ENCODE peak calls at places on chromosomes 2 and 18, in eight cellular contexts. I, W, D, G, Q, Y, J and E are unnamed samples.

GRCh38 chr2:97702731-97703470 is 10.5 kb upstream of the ZAP70 start:
- DNase-seq in I (no peak), W (no peak), D (no peak), G (no peak), Q (no peak), Y (no peak), J (no peak), E (no peak)

GRCh38 chr2:241822264-241822623 is 13.3 kb downstream of the NEU4 start:
- DNase-seq in I (no peak), W (no peak), D (no peak), G (no peak), Q (no peak), Y (no peak), J (no peak), E (no peak)

GRCh38 chr2:72788756-72789155 is 37.1 kb downstream of the EXOC6B start:
- DNase-seq in I (no peak), W (no peak), D (no peak), G (peak; percentile 67), Q (no peak), Y (peak; percentile 83), J (no peak), E (no peak)

GRCh38 chr18:31946305-31947046 is 3.5 kb upstream of the TRAPPC8 start:
- DNase-seq in I (no peak), W (no peak), D (no peak), G (no peak), Q (no peak), Y (no peak), J (no peak), E (no peak)

GRCh38 chr2:156933580-156934225 is 323.8 kb upstream of the GALNT5 start:
- DNase-seq in I (no peak), W (no peak), D (no peak), G (no peak), Q (no peak), Y (no peak), J (no peak), E (no peak)

GRCh38 chr2:235856151-235856819 is 311.9 kb downstream of the GBX2 start:
- DNase-seq in I (no peak), W (no peak), D (no peak), G (no peak), Q (no peak), Y (peak; percentile 18), J (no peak), E (no peak)

GRCh38 chr18:61817086-61817485 is 75.7 kb downstream of the RNF152 start:
- DNase-seq in I (no peak), W (no peak), D (no peak), G (no peak), Q (no peak), Y (peak; percentile 53), J (no peak), E (no peak)

GRCh38 chr2:108363048-108363899 is 14.5 kb upstream of the SULT1C4 start:
- DNase-seq in I (no peak), W (no peak), D (no peak), G (no peak), Q (no peak), Y (no peak), J (no peak), E (no peak)

GRCh38 chr2:45316576-45317338 is 294.3 kb downstream of the SRBD1 start:
- DNase-seq in I (no peak), W (no peak), D (no peak), G (no peak), Q (no peak), Y (no peak), J (no peak), E (no peak)

GRCh38 chr2:152251811-152252210 is 76.2 kb upstream of the STAM2 start:
- DNase-seq in I (no peak), W (no peak), D (no peak), G (no peak), Q (no peak), Y (no peak), J (no peak), E (no peak)

GRCh38 chr2:170013802-170014551 is 164.0 kb upstream of the MYO3B start:
- DNase-seq in I (no peak), W (no peak), D (no peak), G (no peak), Q (peak; percentile 66), Y (no peak), J (no peak), E (peak; percentile 43)

GRCh38 chr2:103232882-103233281 is 471.1 kb downstream of the TMEM182 start:
- DNase-seq in I (no peak), W (no peak), D (no peak), G (no peak), Q (no peak), Y (no peak), J (no peak), E (no peak)

GRCh38 chr18:77101410-77102245 is 31.0 kb downstream of the MBP start:
- DNase-seq in I (peak; percentile 28), W (peak; percentile 99), D (no peak), G (peak; percentile 93), Q (no peak), Y (peak; percentile 98), J (no peak), E (no peak)

GRCh38 chr2:234963785-234964615 is 12.2 kb downstream of the SH3BP4 start:
- DNase-seq in I (no peak), W (peak; percentile 62), D (no peak), G (peak; percentile 88), Q (no peak), Y (no peak), J (no peak), E (no peak)

GRCh38 chr18:48764452-48764851 is 186.3 kb downstream of the SMAD7 start:
- DNase-seq in I (no peak), W (no peak), D (no peak), G (no peak), Q (no peak), Y (no peak), J (no peak), E (no peak)

GRCh38 chr2:205700331-205701132 is 18.2 kb downstream of the NRP2 start:
- DNase-seq in I (no peak), W (peak; percentile 59), D (no peak), G (peak; percentile 76), Q (no peak), Y (peak; percentile 81), J (no peak), E (no peak)

GRCh38 chr2:202278036-202278760 is 12.6 kb downstream of the NOP58 start:
- DNase-seq in I (no peak), W (peak; percentile 32), D (no peak), G (peak; percentile 71), Q (no peak), Y (peak; percentile 66), J (no peak), E (no peak)

GRCh38 chr2:156155319-156155718 is 177.2 kb downstream of the NR4A2 start:
- DNase-seq in I (no peak), W (no peak), D (no peak), G (no peak), Q (no peak), Y (no peak), J (no peak), E (no peak)

GRCh38 chr2:134181219-134181618 is 72.7 kb upstream of the MGAT5 start:
- DNase-seq in I (peak; percentile 37), W (peak; percentile 77), D (no peak), G (no peak), Q (no peak), Y (no peak), J (no peak), E (no peak)

GRCh38 chr2:49490710-49491109 is 336.4 kb upstream of the FSHR start:
- DNase-seq in I (no peak), W (no peak), D (no peak), G (no peak), Q (peak; percentile 62), Y (no peak), J (no peak), E (peak; percentile 48)
- TF ChIP-seq CTCF in I (no peak), W (peak; percentile 41), D (no peak), G (no peak), Q (peak; percentile 64), Y (peak; percentile 24), J (peak; percentile 86), E (peak; percentile 55)

GRCh38 chr2:62189196-62189595 is 6.7 kb upstream of the B3GNT2 start:
- DNase-seq in I (no peak), W (no peak), D (no peak), G (no peak), Q (no peak), Y (no peak), J (no peak), E (no peak)
- TF ChIP-seq CTCF in I (no peak), W (no peak), D (no peak), G (no peak), Q (no peak), Y (no peak), J (no peak), E (no peak)

DNA sequence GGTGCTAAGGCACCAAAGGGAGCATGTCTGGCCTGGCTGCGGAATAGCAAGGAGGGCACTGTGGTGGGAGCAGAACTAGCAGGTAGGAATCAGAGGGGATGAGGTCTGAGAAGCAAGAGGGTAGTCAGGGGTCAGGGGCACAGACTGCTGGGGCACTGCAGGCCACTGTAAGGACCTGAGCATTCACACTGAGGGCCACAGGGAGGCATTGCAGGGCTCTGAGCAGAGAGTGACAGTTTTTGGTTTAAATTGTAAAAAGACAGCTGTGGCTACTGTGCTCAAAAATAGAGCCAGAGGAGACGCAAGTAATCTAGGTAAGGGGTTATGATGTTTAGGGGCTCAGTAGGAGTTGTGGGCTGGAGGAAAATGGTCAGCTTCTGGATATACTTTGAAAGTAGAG is 41.5 kb downstream of the ARHGAP25 start:
- DNase-seq in I (no peak), W (no peak), D (no peak), G (no peak), Q (no peak), Y (no peak), J (no peak), E (no peak)
- TF ChIP-seq CTCF in I (peak; percentile 27), W (peak; percentile 28), D (no peak), G (no peak), Q (no peak), Y (no peak), J (no peak), E (no peak)

GRCh38 chr2:25043241-25043867 is 1.5 kb downstream of the EFR3B start:
- DNase-seq in I (peak; percentile 13), W (no peak), D (no peak), G (peak; percentile 54), Q (no peak), Y (peak; percentile 85), J (no peak), E (peak; percentile 24)

GRCh38 chr2:25044011-25044410 is 2.1 kb downstream of the EFR3B start:
- DNase-seq in I (no peak), W (no peak), D (no peak), G (no peak), Q (no peak), Y (no peak), J (no peak), E (no peak)

GRCh38 chr2:25041307-25041927 is 459 bp upstream of the EFR3B start:
- DNase-seq in I (no peak), W (no peak), D (peak; percentile 54), G (peak; percentile 28), Q (peak; percentile 65), Y (peak; percentile 60), J (no peak), E (peak; percentile 70)

GRCh38 chr2:25042321-25043240 is 705 bp downstream of the EFR3B start:
- DNase-seq in I (no peak), W (no peak), D (peak; percentile 66), G (peak; percentile 12), Q (peak; percentile 50), Y (peak; percentile 64), J (no peak), E (peak; percentile 54)

DNA sequence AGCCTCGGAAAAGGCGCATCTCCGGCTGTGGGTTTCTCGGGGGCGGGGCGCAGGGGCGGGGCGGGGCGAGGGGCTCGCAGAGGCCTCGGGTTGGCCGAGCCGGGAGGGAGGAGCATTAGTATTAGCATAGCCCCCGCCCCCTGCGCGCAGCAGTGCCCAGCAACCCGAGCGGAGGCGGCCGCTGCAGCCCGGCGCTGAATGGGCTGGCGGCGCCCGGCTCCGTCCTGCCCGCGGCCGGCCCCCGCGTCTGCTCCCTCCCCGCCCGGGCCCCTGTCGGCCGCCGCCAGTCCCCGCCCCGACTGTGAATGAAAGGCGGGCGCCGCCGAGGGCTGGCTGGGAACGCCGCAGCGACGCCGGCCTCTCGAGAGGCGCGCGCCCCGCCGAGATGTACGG is at the start of gene EFR3B:
- DNase-seq in I (peak; percentile 85), W (peak; percentile 36), D (peak; percentile 96), G (peak; percentile 88), Q (peak; percentile 92), Y (peak; percentile 97), J (peak; percentile 65), E (peak; percentile 99)
- TF ChIP-seq CTCF in I (no peak), W (no peak), D (no peak), G (no peak), Q (no peak), Y (no peak), J (no peak), E (no peak)